ENCODE peak calls at places on chromosomes 12 and 14, in four cellular contexts. S is NCI-H2029 treated with DMSO at 0.1 percent for 48 hours; F is A172; K is activated CD4-positive, CD25-positive, alpha-beta regulatory T cell treated with anti-CD3 and anti-CD28 coated beads, Interleukin-2, amount 50 U/mL, for 72 hours. N is an unnamed sample.

GRCh38 chr14:42174357-42174756 is 567.7 kb downstream of the LRFN5 start:
- DNase-seq in S (peak), F (no peak), K (no peak), N (no peak)

GRCh38 chr14:44297437-44297836 is 209.6 kb downstream of the FSCB start:
- DNase-seq in S (no peak), F (no peak), K (no peak), N (no peak)

GRCh38 chr14:104731249-104731924 is 7.4 kb downstream of the ADSS1 start:
- DNase-seq in S (no peak), F (no peak), K (no peak), N (no peak)

GRCh38 chr12:41683023-41683422 is 461.7 kb downstream of the GXYLT1 start:
- DNase-seq in S (no peak), F (no peak), K (no peak), N (no peak)

GRCh38 chr14:90093942-90094595 is 32.3 kb downstream of the KCNK13 start:
- DNase-seq in S (peak), F (peak), K (no peak), N (no peak)

GRCh38 chr12:64261813-64262212 is 39.7 kb upstream of the KICS2 start:
- DNase-seq in S (no peak), F (no peak), K (no peak), N (no peak)

GRCh38 chr12:93108958-93109357 is 179.9 kb upstream of the EEA1 start:
- DNase-seq in S (no peak), F (no peak), K (no peak), N (no peak)

GRCh38 chr14:104436741-104437701 is 142.5 kb upstream of the C14orf180 start:
- DNase-seq in S (no peak), F (no peak), K (peak), N (peak)

GRCh38 chr12:82474798-82475184 is 116.5 kb downstream of the METTL25 start:
- DNase-seq in S (no peak), F (no peak), K (no peak), N (no peak)

GRCh38 chr12:55929306-55929791 is 1.6 kb upstream of the DGKA start:
- DNase-seq in S (no peak), F (no peak), K (peak), N (no peak)

GRCh38 chr14:67480011-67480410 is 8.5 kb downstream of the TMEM229B start:
- DNase-seq in S (no peak), F (no peak), K (no peak), N (no peak)

GRCh38 chr12:59820594-59821011 is 224.8 kb downstream of the SLC16A7 start:
- DNase-seq in S (no peak), F (peak), K (no peak), N (no peak)

GRCh38 chr14:104897286-104898194 is 27.1 kb upstream of the PLD4 start:
- DNase-seq in S (no peak), F (no peak), K (no peak), N (peak)

GRCh38 chr12:96803969-96804368 is 103.1 kb upstream of the NEDD1 start:
- DNase-seq in S (no peak), F (no peak), K (no peak), N (no peak)

GRCh38 chr12:101086490-101086889 is 123.5 kb downstream of the SLC5A8 start:
- DNase-seq in S (peak), F (peak), K (no peak), N (no peak)

GRCh38 chr14:63475761-63476160 is 67.4 kb downstream of the PPP2R5E start:
- DNase-seq in S (no peak), F (no peak), K (no peak), N (no peak)

GRCh38 chr12:57718641-57719528 is 19.7 kb downstream of the AGAP2 start:
- DNase-seq in S (no peak), F (no peak), K (no peak), N (no peak)

GRCh38 chr14:88195676-88196075 is 127.4 kb downstream of the KCNK10 start:
- DNase-seq in S (no peak), F (no peak), K (no peak), N (peak)

GRCh38 chr14:104753528-104754212 is 723 bp downstream of the SIVA1 start:
- DNase-seq in S (no peak), F (no peak), K (no peak), N (no peak)

GRCh38 chr14:23025181-23025788 is 9.4 kb downstream of the PSMB5 start:
- DNase-seq in S (no peak), F (no peak), K (no peak), N (no peak)

GRCh38 chr12:124105546-124105945 is 132.5 kb downstream of the ZNF664 start:
- DNase-seq in S (no peak), F (no peak), K (no peak), N (no peak)

GRCh38 chr14:61671086-61671485 is 24.2 kb upstream of the HIF1A start:
- DNase-seq in S (no peak), F (no peak), K (no peak), N (no peak)